ENCODE peak calls at places on chromosomes 1 and 21, in nine cellular contexts. V is SW480, I is iPS DF 19.7, O is NCI-H1092, Z is RCC 7860, R is NCI-H1105, S is A172, C is Ammon's horn, Q is AML-193. B is an unnamed sample.

GRCh38 chr1:43799656-43800629 is 92.6 kb downstream of the ST3GAL3 start:
- DNase-seq in I (no peak), V (no peak), S (no peak), R (no peak), Q (no peak), Z (peak; percentile 28), O (no peak), C (no peak), B (no peak)

GRCh38 chr21:36428789-36429671 is 43.8 kb downstream of the CHAF1B start:
- DNase-seq in S (no peak), C (no peak), Q (no peak), Z (peak; percentile 86), I (no peak), V (no peak), R (no peak), O (no peak), B (no peak)

GRCh38 chr1:223006794-223007193 is 136.3 kb downstream of the TLR5 start:
- DNase-seq in I (no peak), S (no peak), R (no peak), Z (no peak), V (no peak), O (no peak), C (no peak), Q (no peak), B (no peak)

GRCh38 chr1:111407297-111407696 is 20.2 kb downstream of the OVGP1 start:
- DNase-seq in R (no peak), I (no peak), C (no peak), V (no peak), O (no peak), S (no peak), Z (no peak), Q (no peak), B (no peak)

GRCh38 chr21:30502041-30502440 is at the start of gene KRTAP19-5:
- DNase-seq in Z (no peak), Q (no peak), I (no peak), S (no peak), V (peak; percentile 33), R (no peak), O (no peak), C (no peak), B (no peak)

GRCh38 chr1:219505886-219506285 is 107.0 kb downstream of the ZC3H11B start:
- DNase-seq in C (no peak), Z (no peak), S (no peak), O (no peak), I (no peak), Q (no peak), V (peak; percentile 32), R (no peak), B (peak; percentile 51)

GRCh38 chr1:30887485-30888315 is 20.9 kb downstream of the SDC3 start:
- DNase-seq in C (no peak), O (no peak), I (no peak), Q (no peak), V (peak; percentile 40), S (peak; percentile 25), Z (no peak), R (no peak), B (no peak)

GRCh38 chr1:187326554-187326953 is 497.8 kb downstream of the PLA2G4A start:
- DNase-seq in O (no peak), R (no peak), Q (no peak), S (no peak), V (no peak), I (no peak), C (no peak), Z (no peak), B (no peak)

GRCh38 chr21:38806153-38806941 is 618 bp downstream of the ETS2 start:
- DNase-seq in C (no peak), R (peak; percentile 19), Q (no peak), S (no peak), Z (no peak), V (peak; percentile 23), I (no peak), O (no peak), B (peak; percentile 35)

GRCh38 chr1:205048382-205048781 is 5.4 kb downstream of the CNTN2 start:
- DNase-seq in I (no peak), Q (no peak), Z (no peak), V (no peak), R (no peak), S (no peak), O (no peak), C (peak; percentile 97), B (no peak)

GRCh38 chr1:19647643-19648042 is 3.5 kb downstream of the NBL1 start:
- DNase-seq in R (no peak), V (no peak), Q (no peak), O (no peak), S (no peak), C (no peak), I (no peak), Z (no peak), B (no peak)

GRCh38 chr1:2534775-2535387 is 4.8 kb upstream of the HES5 start:
- DNase-seq in S (peak; percentile 46), I (no peak), V (peak; percentile 69), Z (peak; percentile 24), O (no peak), R (peak; percentile 88), C (no peak), Q (no peak), B (peak; percentile 47)

GRCh38 chr1:2974701-2975301 is 46.5 kb upstream of the ACTRT2 start:
- DNase-seq in Z (no peak), V (no peak), S (no peak), R (no peak), O (no peak), C (no peak), Q (no peak), I (no peak), B (no peak)

B was measured in HT-29.